ENCODE peak calls at places on chromosomes 4 and X, in seven cellular contexts. B, N, K, G, Q, Z and I are unnamed samples.
A peak's percentile ranks its signal among the peaks of the same experiment; 100 is the strongest.

GRCh38 chr4:38805530-38806145 is 1.0 kb upstream of the TLR1 start:
- DNase-seq in B (peak; percentile 93), N (no peak), K (no peak), G (no peak), Q (no peak), Z (peak; percentile 85), I (peak; percentile 17)

GRCh38 chr4:165986956-165987698 is 114.1 kb downstream of the TLL1 start:
- DNase-seq in B (no peak), N (no peak), K (no peak), G (no peak), Q (no peak), Z (no peak), I (no peak)

GRCh38 chrX:148609766-148610698 is 109.6 kb downstream of the AFF2 start:
- DNase-seq in B (peak; percentile 49), N (no peak), K (peak; percentile 31), G (no peak), Q (peak; percentile 63), Z (peak; percentile 86), I (no peak)

GRCh38 chr4:179624768-179625181 is 2182.5 kb upstream of the AGA start:
- DNase-seq in B (peak; percentile 37), N (no peak), K (peak; percentile 78), G (peak; percentile 0), Q (peak; percentile 40), Z (no peak), I (peak; percentile 32)

GRCh38 chr4:153514001-153514526 is 47.9 kb downstream of the TMEM131L start:
- DNase-seq in B (no peak), N (no peak), K (no peak), G (peak; percentile 92), Q (no peak), Z (no peak), I (peak; percentile 90)

GRCh38 chr4:103422467-103423219 is 224.5 kb upstream of the CENPE start:
- DNase-seq in B (no peak), N (no peak), K (peak; percentile 42), G (no peak), Q (no peak), Z (no peak), I (no peak)

GRCh38 chr4:185902654-185903053 is 90.7 kb upstream of the SORBS2 start:
- DNase-seq in B (no peak), N (no peak), K (peak; percentile 56), G (no peak), Q (no peak), Z (no peak), I (peak; percentile 34)

GRCh38 chrX:74420194-74421035 is 878 bp upstream of the SLC16A2 start:
- DNase-seq in B (no peak), N (peak; percentile 90), K (peak; percentile 53), G (peak; percentile 76), Q (peak; percentile 60), Z (no peak), I (peak; percentile 59)

GRCh38 chr4:74768857-74769525 is 25.3 kb downstream of the BTC start:
- DNase-seq in B (peak; percentile 5), N (no peak), K (peak; percentile 76), G (no peak), Q (no peak), Z (no peak), I (peak; percentile 89)

GRCh38 chr4:56821394-56822263 is at the start of gene SPINK2:
- DNase-seq in B (peak; percentile 24), N (peak; percentile 72), K (peak; percentile 63), G (no peak), Q (peak; percentile 74), Z (peak; percentile 75), I (no peak)

GRCh38 chr4:71188197-71188625 is 150.6 kb upstream of the SLC4A4 start:
- DNase-seq in B (no peak), N (no peak), K (no peak), G (no peak), Q (peak; percentile 53), Z (no peak), I (no peak)

GRCh38 chr4:134762053-134762452 is 560.5 kb upstream of the PABPC4L start:
- DNase-seq in B (no peak), N (no peak), K (no peak), G (no peak), Q (no peak), Z (peak; percentile 4), I (no peak)
- TF ChIP-seq CTCF in B (peak; percentile 9), N (no peak), K (peak; percentile 30), G (no peak), Q (no peak), Z (peak; percentile 61), I (no peak)

DNA sequence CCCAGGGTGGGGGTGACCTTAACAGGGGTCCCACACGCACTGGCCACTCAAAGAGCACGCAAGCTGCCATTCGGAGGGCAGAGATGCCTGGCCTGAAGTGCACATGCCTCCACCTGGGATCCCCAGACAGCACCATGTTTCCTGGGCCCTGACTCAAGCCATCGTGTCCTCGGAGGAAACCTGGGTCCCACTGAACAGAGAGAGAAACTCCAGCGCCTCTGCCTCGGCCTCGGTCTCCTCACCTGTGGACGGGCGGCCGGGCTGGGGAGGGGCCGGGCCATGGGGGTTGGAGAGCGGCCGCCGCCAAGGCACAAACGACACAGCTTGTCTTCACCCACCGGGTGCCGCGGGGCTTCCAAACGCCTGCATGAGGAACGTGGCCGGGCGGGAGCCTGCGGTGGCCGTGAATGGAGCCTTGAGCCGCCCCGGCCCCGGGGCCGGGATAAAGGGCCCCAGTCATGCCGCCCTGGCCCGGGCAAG is 30.0 kb upstream of the FGFR3 start:
- DNase-seq in B (no peak), N (no peak), K (no peak), G (no peak), Q (no peak), Z (no peak), I (no peak)
- H3K4me3 ChIP-seq in B (no peak overlapping the region), N (no peak overlapping the region), K (no peak overlapping the region), G (no peak overlapping the region), Q (no peak overlapping the region), Z (no peak overlapping the region), I (no peak overlapping the region)

GRCh38 chr4:145216532-145216931 is 36.1 kb upstream of the OTUD4 start:
- DNase-seq in B (peak; percentile 53), N (no peak), K (peak; percentile 54), G (peak; percentile 41), Q (no peak), Z (peak; percentile 64), I (peak; percentile 60)
- TF ChIP-seq CTCF in B (peak; percentile 50), N (peak; percentile 52), K (peak; percentile 57), G (peak; percentile 87), Q (peak; percentile 67), Z (peak; percentile 96), I (peak; percentile 73)

GRCh38 chrX:15930585-15930984 is 76.0 kb upstream of the AP1S2 start:
- DNase-seq in B (peak; percentile 31), N (no peak), K (peak; percentile 46), G (peak; percentile 72), Q (peak; percentile 29), Z (peak; percentile 62), I (peak; percentile 58)
- H3K4me3 ChIP-seq in B (no peak overlapping the region), N (no peak overlapping the region), K (no peak overlapping the region), G (no peak overlapping the region), Q (no peak overlapping the region), Z (no peak overlapping the region), I (no peak overlapping the region)

GRCh38 chr4:98055800-98056501 is 87.3 kb downstream of the STPG2 start:
- DNase-seq in B (no peak), N (no peak), K (peak; percentile 73), G (no peak), Q (no peak), Z (no peak), I (no peak)
- TF ChIP-seq CTCF in B (no peak), N (no peak), K (no peak), G (no peak), Q (no peak), Z (no peak), I (no peak)

GRCh38 chrX:9681011-9681410 is 84.6 kb downstream of the GPR143 start:
- DNase-seq in B (no peak), N (no peak), K (no peak), G (no peak), Q (no peak), Z (no peak), I (no peak)
- H3K4me3 ChIP-seq in B (no peak overlapping the region), N (no peak overlapping the region), K (no peak overlapping the region), G (no peak overlapping the region), Q (no peak overlapping the region), Z (no peak overlapping the region), I (no peak overlapping the region)

GRCh38 chrX:114952696-114953095 is 64.7 kb downstream of the IL13RA2 start:
- DNase-seq in B (no peak), N (no peak), K (no peak), G (no peak), Q (no peak), Z (no peak), I (no peak)
- TF ChIP-seq CTCF in B (no peak), N (no peak), K (no peak), G (no peak), Q (no peak), Z (no peak), I (no peak)

GRCh38 chrX:47584714-47585113 is 2.5 kb downstream of the TIMP1 start:
- DNase-seq in B (no peak), N (no peak), K (no peak), G (no peak), Q (no peak), Z (no peak), I (peak; percentile 76)
- H3K4me3 ChIP-seq in B (no peak overlapping the region), N (no peak overlapping the region), K (no peak overlapping the region), G (peak overlapping the region; percentile 17), Q (no peak overlapping the region), Z (no peak overlapping the region), I (peak overlapping the region; percentile 73)